ENCODE peak calls at places on chromosomes 12 and 14, in five cellular contexts. One of them, this sample, is unnamed.

GRCh38 chr12:94150483-94151225 is 2.3 kb downstream of the PLXNC1 start:
- DNase-seq in IMR-90: no peak
- DNase-seq in HepG2: no peak
- DNase-seq in SK-N-SH: peak; percentile 46
- DNase-seq in GM12878: no peak
- DNase-seq in this sample: no peak

GRCh38 chr12:130480231-130480630 is 142.5 kb downstream of the PIWIL1 start:
- DNase-seq in IMR-90: no peak
- DNase-seq in HepG2: no peak
- DNase-seq in SK-N-SH: no peak
- DNase-seq in GM12878: no peak
- DNase-seq in this sample: no peak

GRCh38 chr14:100504372-100505078 is 82.7 kb downstream of the BEGAIN start:
- DNase-seq in IMR-90: peak; percentile 28
- DNase-seq in HepG2: peak; percentile 24
- DNase-seq in SK-N-SH: no peak
- DNase-seq in GM12878: no peak
- DNase-seq in this sample: peak; percentile 28

GRCh38 chr14:60087664-60088063 is 4.1 kb upstream of the PCNX4 start:
- DNase-seq in IMR-90: no peak
- DNase-seq in HepG2: no peak
- DNase-seq in SK-N-SH: no peak
- DNase-seq in GM12878: no peak
- DNase-seq in this sample: peak; percentile 29

GRCh38 chr12:52645982-52646381 is 6.0 kb downstream of the KRT2 start:
- DNase-seq in IMR-90: no peak
- DNase-seq in HepG2: no peak
- DNase-seq in SK-N-SH: no peak
- DNase-seq in GM12878: no peak
- DNase-seq in this sample: peak; percentile 43

GRCh38 chr12:96302706-96303310 is 97.4 kb downstream of the CDK17 start:
- DNase-seq in IMR-90: no peak
- DNase-seq in HepG2: no peak
- DNase-seq in SK-N-SH: no peak
- DNase-seq in GM12878: no peak
- DNase-seq in this sample: no peak

GRCh38 chr12:14664434-14665023 is 31.9 kb downstream of the GUCY2C start:
- DNase-seq in IMR-90: peak; percentile 35
- DNase-seq in HepG2: peak; percentile 6
- DNase-seq in SK-N-SH: peak; percentile 15
- DNase-seq in GM12878: no peak
- DNase-seq in this sample: peak; percentile 16

GRCh38 chr14:103480595-103480994 is 42.0 kb downstream of the CKB start:
- DNase-seq in IMR-90: no peak
- DNase-seq in HepG2: no peak
- DNase-seq in SK-N-SH: no peak
- DNase-seq in GM12878: peak; percentile 55
- DNase-seq in this sample: no peak

DNA sequence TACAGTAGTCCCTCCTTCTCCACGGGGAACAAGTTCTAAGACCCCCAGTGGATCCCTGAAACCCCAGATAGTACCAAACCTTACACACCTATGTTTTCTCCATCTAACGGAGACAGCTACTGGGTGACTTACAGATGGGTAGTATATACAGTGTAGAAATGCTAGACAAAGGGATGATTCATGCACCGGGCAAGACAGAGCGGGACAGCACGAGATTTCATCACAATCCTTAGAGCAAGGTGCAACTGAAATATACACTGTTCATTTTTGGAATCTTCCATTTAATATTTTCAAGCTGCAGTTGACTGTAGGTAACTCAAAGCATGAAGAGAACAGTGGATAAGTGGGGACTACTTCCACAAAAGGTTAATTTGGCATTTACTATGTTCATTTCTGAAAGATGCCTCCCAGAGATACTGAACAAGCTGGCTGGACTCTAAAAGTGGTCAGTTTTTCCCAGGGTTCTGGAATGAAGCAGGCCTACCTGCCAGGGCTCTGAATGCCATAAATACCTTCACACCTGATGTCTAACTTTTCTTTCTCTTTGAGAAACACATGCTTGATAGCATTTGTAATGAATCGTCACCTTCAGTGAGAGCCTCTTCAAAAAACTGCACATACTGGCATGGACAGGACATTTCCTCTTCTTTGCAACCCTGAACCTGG is 127.7 kb upstream of the FOXN3 start:
- DNase-seq in IMR-90: peak; percentile 47
- DNase-seq in HepG2: peak; percentile 83
- DNase-seq in SK-N-SH: no peak
- DNase-seq in GM12878: no peak
- DNase-seq in this sample: no peak
- TF ChIP-seq MXI1 in IMR-90: no peak
- TF ChIP-seq MXI1 in HepG2: no peak
- TF ChIP-seq MXI1 in SK-N-SH: no peak
- TF ChIP-seq MXI1 in GM12878: no peak
- TF ChIP-seq MXI1 in this sample: no peak

GRCh38 chr14:75647650-75648049 is 13.0 kb downstream of the ERG28 start:
- DNase-seq in IMR-90: peak; percentile 26
- DNase-seq in HepG2: no peak
- DNase-seq in SK-N-SH: no peak
- DNase-seq in GM12878: no peak
- DNase-seq in this sample: no peak

GRCh38 chr14:75646762-75647161 is 13.9 kb downstream of the ERG28 start:
- DNase-seq in IMR-90: no peak
- DNase-seq in HepG2: peak; percentile 40
- DNase-seq in SK-N-SH: no peak
- DNase-seq in GM12878: no peak
- DNase-seq in this sample: no peak

GRCh38 chr14:75649337-75649736 is 11.3 kb downstream of the ERG28 start:
- DNase-seq in IMR-90: no peak
- DNase-seq in HepG2: no peak
- DNase-seq in SK-N-SH: no peak
- DNase-seq in GM12878: no peak
- DNase-seq in this sample: no peak

GRCh38 chr14:75649773-75650172 is 10.9 kb downstream of the ERG28 start:
- DNase-seq in IMR-90: no peak
- DNase-seq in HepG2: no peak
- DNase-seq in SK-N-SH: no peak
- DNase-seq in GM12878: no peak
- DNase-seq in this sample: no peak

DNA sequence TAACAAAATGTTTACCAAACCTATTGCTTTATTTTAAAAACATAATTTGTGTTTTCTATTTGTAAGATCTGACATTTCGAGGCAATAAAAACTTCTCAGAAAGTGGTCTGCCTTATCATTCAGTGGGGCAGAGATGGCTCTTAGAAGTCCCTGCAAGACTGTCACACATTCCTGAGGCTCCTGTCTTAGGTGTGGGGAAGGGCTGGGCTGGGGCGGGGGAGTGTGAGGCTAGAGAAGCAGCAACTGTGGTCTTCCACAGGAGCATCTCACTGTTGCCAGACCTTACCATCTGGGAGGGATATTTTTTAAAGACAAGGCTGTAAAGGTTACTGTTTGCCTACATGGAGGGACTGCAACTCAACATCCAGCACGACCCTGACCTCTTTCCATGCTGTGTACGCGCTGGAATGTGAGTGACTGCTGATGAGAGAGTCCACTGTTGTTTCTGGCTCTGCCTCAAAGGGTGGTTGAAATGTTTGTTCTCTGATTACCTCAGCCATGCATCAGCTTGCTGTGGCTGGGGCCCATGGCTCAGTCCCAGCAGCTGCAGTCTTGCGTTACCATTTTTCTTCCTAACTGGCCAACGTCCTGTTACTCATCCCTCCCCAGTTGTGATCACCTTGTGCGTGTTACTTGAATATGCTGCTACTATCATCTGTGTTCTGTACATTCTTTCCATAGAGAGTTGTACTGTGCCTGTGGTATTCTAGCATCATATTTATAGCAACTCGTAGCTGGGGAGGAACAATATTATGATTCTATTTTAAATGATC is 12.4 kb downstream of the ERG28 start:
- DNase-seq in IMR-90: peak; percentile 99
- DNase-seq in HepG2: peak; percentile 98
- DNase-seq in SK-N-SH: no peak
- DNase-seq in GM12878: no peak
- DNase-seq in this sample: no peak
- TF ChIP-seq MXI1 in IMR-90: no peak
- TF ChIP-seq MXI1 in HepG2: peak; percentile 84
- TF ChIP-seq MXI1 in SK-N-SH: no peak
- TF ChIP-seq MXI1 in GM12878: no peak
- TF ChIP-seq MXI1 in this sample: no peak

GRCh38 chr14:77040059-77040308 is 11.5 kb upstream of the IRF2BPL start:
- DNase-seq in IMR-90: no peak
- DNase-seq in HepG2: no peak
- DNase-seq in SK-N-SH: peak; percentile 86
- DNase-seq in GM12878: no peak
- DNase-seq in this sample: no peak

GRCh38 chr14:77040995-77041744 is 12.7 kb upstream of the IRF2BPL start:
- DNase-seq in IMR-90: no peak
- DNase-seq in HepG2: no peak
- DNase-seq in SK-N-SH: no peak
- DNase-seq in GM12878: no peak
- DNase-seq in this sample: no peak

GRCh38 chr14:77040309-77040994 is 11.9 kb upstream of the IRF2BPL start:
- DNase-seq in IMR-90: peak; percentile 99
- DNase-seq in HepG2: peak; percentile 99
- DNase-seq in SK-N-SH: peak; percentile 79
- DNase-seq in GM12878: peak; percentile 99
- DNase-seq in this sample: peak; percentile 76

GRCh38 chr14:77037886-77038511 is 9.5 kb upstream of the IRF2BPL start:
- DNase-seq in IMR-90: no peak
- DNase-seq in HepG2: no peak
- DNase-seq in SK-N-SH: no peak
- DNase-seq in GM12878: no peak
- DNase-seq in this sample: no peak

DNA sequence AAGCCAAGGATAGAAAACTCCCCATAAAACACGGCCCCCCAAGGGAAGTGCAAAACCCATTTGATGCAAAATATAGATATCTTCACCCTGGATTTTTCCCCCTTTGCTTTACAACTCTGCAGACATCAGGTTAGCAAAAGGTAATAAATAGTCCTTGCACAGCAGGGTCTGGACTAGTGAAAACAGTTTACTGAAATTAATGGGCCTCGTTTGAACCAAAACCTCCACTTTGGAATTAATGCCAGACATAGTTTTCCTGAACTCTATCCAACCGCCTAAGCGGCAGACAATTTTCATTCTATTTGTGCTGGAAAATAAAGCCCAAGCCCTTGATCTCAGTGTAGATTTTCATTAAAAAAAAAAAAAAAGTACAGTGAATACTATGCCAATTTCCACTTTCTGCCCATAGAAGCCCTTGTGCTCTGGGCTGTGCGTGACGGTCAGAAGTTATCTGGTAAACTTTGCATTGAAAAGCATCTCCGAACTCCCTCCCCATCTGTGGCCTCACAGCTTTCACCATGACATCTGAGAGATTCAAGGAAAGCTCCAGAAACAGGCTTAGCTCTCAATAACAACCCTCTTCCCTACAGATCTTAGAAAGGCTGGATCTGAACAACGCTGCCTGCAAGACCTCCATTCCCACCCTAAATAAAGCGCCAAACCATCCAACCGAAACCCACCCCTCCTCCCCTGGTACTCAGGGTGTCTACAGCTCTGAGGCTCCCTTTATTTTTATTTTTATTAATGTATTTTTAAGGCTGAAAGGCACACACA is 11.0 kb upstream of the IRF2BPL start:
- DNase-seq in IMR-90: peak; percentile 69
- DNase-seq in HepG2: no peak
- DNase-seq in SK-N-SH: no peak
- DNase-seq in GM12878: no peak
- DNase-seq in this sample: no peak
- TF ChIP-seq MXI1 in IMR-90: no peak
- TF ChIP-seq MXI1 in HepG2: no peak
- TF ChIP-seq MXI1 in SK-N-SH: no peak
- TF ChIP-seq MXI1 in GM12878: no peak
- TF ChIP-seq MXI1 in this sample: no peak

DNA sequence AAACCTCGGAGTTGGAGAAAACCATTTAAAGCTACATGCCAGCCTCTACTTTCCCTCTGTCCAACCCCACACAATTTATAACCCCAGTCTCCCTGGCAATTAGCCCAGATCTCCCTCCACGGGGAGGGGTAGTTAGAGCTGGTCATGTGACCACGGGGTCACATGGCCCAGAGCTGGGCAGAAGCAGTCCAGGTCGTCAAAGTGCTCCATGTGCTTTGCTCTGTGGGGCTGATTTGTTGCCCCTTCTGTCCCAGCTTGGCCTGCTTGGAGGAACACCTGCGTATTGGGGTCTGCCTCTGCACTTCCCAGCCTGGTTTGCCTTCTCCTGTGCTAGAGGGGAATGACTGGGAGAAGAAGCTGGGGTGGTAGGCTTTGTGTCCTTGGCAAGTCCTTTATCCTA is 219.1 kb downstream of the RBM19 start:
- DNase-seq in IMR-90: no peak
- DNase-seq in HepG2: no peak
- DNase-seq in SK-N-SH: no peak
- DNase-seq in GM12878: no peak
- DNase-seq in this sample: peak; percentile 86
- TF ChIP-seq MXI1 in IMR-90: no peak
- TF ChIP-seq MXI1 in HepG2: no peak
- TF ChIP-seq MXI1 in SK-N-SH: no peak
- TF ChIP-seq MXI1 in GM12878: no peak
- TF ChIP-seq MXI1 in this sample: no peak

GRCh38 chr14:77106666-77107065 is 8.6 kb downstream of the CIPC start:
- DNase-seq in IMR-90: no peak
- DNase-seq in HepG2: no peak
- DNase-seq in SK-N-SH: no peak
- DNase-seq in GM12878: no peak
- DNase-seq in this sample: no peak
- TF ChIP-seq MXI1 in IMR-90: no peak
- TF ChIP-seq MXI1 in HepG2: no peak
- TF ChIP-seq MXI1 in SK-N-SH: no peak
- TF ChIP-seq MXI1 in GM12878: no peak
- TF ChIP-seq MXI1 in this sample: no peak

This sample was measured in K562.